ENCODE peak calls at places on chromosomes 3 and 15, in six cellular contexts. I is sigmoid colon, Z is omental fat pad, J is lung microvascular endothelial cell, R is substantia nigra, W is GM12864. F is an unnamed sample.

GRCh38 chr3:192352142-192352541 is 375.2 kb downstream of the FGF12 start:
- DNase-seq in J (no peak), R (no peak), Z (no peak), W (no peak), I (no peak), F (no peak)

GRCh38 chr3:157042226-157042625 is 117.7 kb downstream of the CCNL1 start:
- DNase-seq in W (no peak), R (no peak), I (no peak), Z (no peak), J (no peak), F (no peak)

GRCh38 chr15:48865387-48866079 is 12.4 kb upstream of the EID1 start:
- DNase-seq in R (no peak), W (no peak), J (peak), I (no peak), Z (no peak), F (no peak)

GRCh38 chr3:46715507-46716175 is 2.0 kb downstream of the PRSS50 start:
- DNase-seq in R (no peak), I (peak), W (no peak), J (no peak), Z (peak), F (no peak)

GRCh38 chr3:153783106-153783505 is 338.1 kb upstream of the ARHGEF26 start:
- DNase-seq in W (no peak), Z (no peak), I (peak), R (no peak), J (no peak), F (no peak)

GRCh38 chr15:31098953-31099740 is 2.4 kb downstream of the TRPM1 start:
- DNase-seq in R (no peak), I (no peak), Z (no peak), J (no peak), W (no peak), F (peak)

GRCh38 chr3:128033102-128033501 is 19.1 kb upstream of the SEC61A1 start:
- DNase-seq in Z (no peak), R (no peak), J (no peak), I (no peak), W (no peak), F (peak)

GRCh38 chr15:49301562-49301961 is 121.5 kb upstream of the FGF7 start:
- DNase-seq in Z (no peak), J (no peak), I (no peak), W (no peak), R (no peak), F (no peak)

GRCh38 chr3:2765002-2765579 is 345.1 kb downstream of the IL5RA start:
- DNase-seq in R (no peak), W (peak), J (no peak), Z (no peak), I (no peak), F (peak)

GRCh38 chr15:87764461-87765236 is 491.9 kb downstream of the NTRK3 start:
- DNase-seq in W (no peak), J (no peak), R (no peak), I (no peak), Z (no peak), F (peak)

GRCh38 chr3:128316456-128316855 is 150.2 kb downstream of the DNAJB8 start:
- DNase-seq in I (no peak), W (no peak), J (no peak), Z (no peak), R (no peak), F (no peak)

GRCh38 chr3:160038862-160039562 is 50.4 kb downstream of the IL12A start:
- DNase-seq in R (no peak), W (no peak), J (peak), Z (no peak), I (peak), F (no peak)

GRCh38 chr3:129441215-129441614 is 1.2 kb downstream of the IFT122 start:
- DNase-seq in Z (no peak), R (no peak), I (no peak), J (peak), W (no peak), F (no peak)

F was measured in epithelial cell of proximal tubule.